ENCODE peak calls at places on chromosome 4, in six cellular contexts. One of them, this sample, is unnamed.

GRCh38 chr4:76214269-76214628 is 625 bp upstream of the SCARB2 start:
- DNase-seq in esophagus squamous epithelium: no peak
- DNase-seq in AG04450: no peak
- DNase-seq in cardiac muscle cell: no peak
- DNase-seq in H1: no peak
- DNase-seq in IMR-90: no peak
- DNase-seq in this sample: no peak

GRCh38 chr4:54073481-54073880 is 9.1 kb upstream of the CHIC2 start:
- DNase-seq in H1: no peak
- DNase-seq in esophagus squamous epithelium: no peak
- DNase-seq in cardiac muscle cell: peak
- DNase-seq in AG04450: no peak
- DNase-seq in IMR-90: peak
- DNase-seq in this sample: peak

GRCh38 chr4:174080361-174080760 is 203.1 kb downstream of the FBXO8 start:
- DNase-seq in H1: no peak
- DNase-seq in IMR-90: peak
- DNase-seq in AG04450: no peak
- DNase-seq in esophagus squamous epithelium: no peak
- DNase-seq in cardiac muscle cell: peak
- DNase-seq in this sample: peak

GRCh38 chr4:121217385-121217784 is 53.3 kb upstream of the TNIP3 start:
- DNase-seq in IMR-90: peak
- DNase-seq in H1: no peak
- DNase-seq in AG04450: peak
- DNase-seq in cardiac muscle cell: peak
- DNase-seq in esophagus squamous epithelium: no peak
- DNase-seq in this sample: peak

GRCh38 chr4:161949941-161950725 is 213.7 kb downstream of the FSTL5 start:
- DNase-seq in cardiac muscle cell: peak
- DNase-seq in esophagus squamous epithelium: no peak
- DNase-seq in IMR-90: peak
- DNase-seq in AG04450: no peak
- DNase-seq in H1: no peak
- DNase-seq in this sample: peak

GRCh38 chr4:86508436-86508835 is 85.7 kb upstream of the PTPN13 start:
- DNase-seq in esophagus squamous epithelium: no peak
- DNase-seq in H1: no peak
- DNase-seq in AG04450: peak
- DNase-seq in IMR-90: peak
- DNase-seq in cardiac muscle cell: no peak
- DNase-seq in this sample: no peak

GRCh38 chr4:109040441-109040840 is 262.0 kb downstream of the COL25A1 start:
- DNase-seq in cardiac muscle cell: no peak
- DNase-seq in AG04450: no peak
- DNase-seq in H1: no peak
- DNase-seq in esophagus squamous epithelium: no peak
- DNase-seq in IMR-90: no peak
- DNase-seq in this sample: no peak

GRCh38 chr4:152673489-152673888 is 6.3 kb downstream of the TMEM154 start:
- DNase-seq in AG04450: no peak
- DNase-seq in H1: no peak
- DNase-seq in esophagus squamous epithelium: no peak
- DNase-seq in IMR-90: no peak
- DNase-seq in cardiac muscle cell: no peak
- DNase-seq in this sample: no peak

DNA sequence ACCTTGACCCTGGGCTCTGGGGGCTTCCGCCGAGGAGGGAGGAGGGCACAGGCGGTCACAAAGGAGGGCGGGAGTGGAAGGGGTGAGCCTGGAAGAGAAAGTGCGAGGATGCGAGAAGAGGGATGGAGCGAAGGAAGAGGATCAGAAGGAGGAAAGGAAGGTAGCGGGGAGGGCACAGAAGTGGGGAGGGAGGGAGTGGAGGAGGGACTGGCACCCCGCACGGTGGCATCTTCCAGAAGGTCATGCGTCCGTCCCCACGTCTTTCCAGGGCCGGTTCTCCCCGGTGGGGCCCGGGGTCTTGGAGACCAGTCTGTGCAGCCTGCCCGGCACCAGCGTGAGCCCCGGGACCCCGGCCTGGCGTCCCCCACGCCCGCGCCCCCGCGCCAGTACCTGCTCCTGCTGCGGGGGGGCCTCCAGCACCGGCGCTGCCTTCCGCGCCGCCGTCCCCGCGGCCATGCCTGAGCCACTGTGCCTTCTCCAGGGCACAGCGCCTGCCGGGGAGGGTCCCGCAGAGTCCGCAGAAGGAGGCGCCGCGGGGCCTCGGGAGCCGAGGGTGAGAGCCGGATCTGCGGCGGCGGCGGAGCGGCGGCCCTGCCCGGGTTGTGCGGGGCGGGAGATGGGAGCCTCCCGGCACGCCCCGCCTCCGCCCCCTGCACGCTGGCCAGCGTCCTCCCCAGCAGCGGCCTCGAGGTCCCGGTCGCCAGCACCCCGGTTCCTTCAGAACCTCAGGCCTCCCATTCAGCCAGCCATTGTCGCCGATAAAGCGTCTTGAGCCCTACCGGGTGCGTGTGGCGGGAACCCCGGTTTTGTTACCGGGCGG is at the start of gene RNF175:
- DNase-seq in cardiac muscle cell: peak
- DNase-seq in IMR-90: no peak
- DNase-seq in esophagus squamous epithelium: no peak
- DNase-seq in AG04450: no peak
- DNase-seq in H1: no peak
- DNase-seq in this sample: no peak
- H3K4me3 ChIP-seq in cardiac muscle cell: peak
- H3K4me3 ChIP-seq in IMR-90: peak
- H3K4me3 ChIP-seq in esophagus squamous epithelium: peak
- H3K4me3 ChIP-seq in AG04450: peak
- H3K4me3 ChIP-seq in H1: peak
- H3K4me3 ChIP-seq in this sample: peak

DNA sequence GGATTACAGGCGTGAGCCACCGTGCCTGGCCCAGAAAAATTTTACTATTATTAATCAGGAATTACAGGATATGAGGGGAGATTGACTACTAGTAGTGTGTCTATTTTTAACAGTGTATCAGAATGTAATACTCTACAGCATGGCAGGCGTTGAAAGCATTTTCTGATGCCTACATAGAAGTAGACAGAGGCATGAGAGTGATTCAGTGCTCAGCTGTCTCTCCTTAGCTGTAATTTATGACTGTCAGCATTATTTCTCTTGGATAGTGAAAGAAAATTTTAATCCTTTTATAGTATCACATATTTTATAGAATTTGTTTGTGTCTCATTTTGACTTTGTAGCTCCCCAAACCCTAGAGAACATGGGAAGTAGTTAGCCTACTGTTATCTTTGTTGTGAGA is 20.7 kb downstream of the ARHGAP24 start:
- DNase-seq in esophagus squamous epithelium: no peak
- DNase-seq in AG04450: no peak
- DNase-seq in H1: no peak
- DNase-seq in IMR-90: no peak
- DNase-seq in cardiac muscle cell: no peak
- DNase-seq in this sample: no peak
- H3K4me3 ChIP-seq in esophagus squamous epithelium: no peak
- H3K4me3 ChIP-seq in AG04450: no peak
- H3K4me3 ChIP-seq in H1: no peak
- H3K4me3 ChIP-seq in IMR-90: no peak
- H3K4me3 ChIP-seq in cardiac muscle cell: no peak
- H3K4me3 ChIP-seq in this sample: no peak

DNA sequence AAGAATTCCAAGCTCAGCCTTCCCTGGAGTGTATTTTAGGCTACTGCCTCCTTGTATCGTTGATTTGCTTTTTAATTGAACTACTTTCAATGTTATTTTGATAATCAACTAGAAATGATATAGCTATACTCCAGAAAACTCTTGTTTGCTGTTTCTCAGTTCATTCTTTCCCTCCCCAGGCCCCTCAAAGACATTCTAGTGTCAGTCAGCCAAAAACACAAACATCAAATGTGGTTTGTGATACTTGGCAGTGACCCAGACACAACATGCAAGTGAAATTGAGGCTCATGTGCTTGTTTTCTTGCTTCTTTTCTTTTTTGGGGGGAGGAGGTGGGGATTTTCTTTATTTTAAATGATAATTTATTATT is 7.6 kb downstream of the FAT4 start:
- DNase-seq in H1: no peak
- DNase-seq in AG04450: no peak
- DNase-seq in esophagus squamous epithelium: no peak
- DNase-seq in cardiac muscle cell: peak
- DNase-seq in IMR-90: peak
- DNase-seq in this sample: peak
- H3K4me3 ChIP-seq in H1: no peak
- H3K4me3 ChIP-seq in AG04450: peak
- H3K4me3 ChIP-seq in esophagus squamous epithelium: peak
- H3K4me3 ChIP-seq in cardiac muscle cell: no peak
- H3K4me3 ChIP-seq in IMR-90: peak
- H3K4me3 ChIP-seq in this sample: peak

DNA sequence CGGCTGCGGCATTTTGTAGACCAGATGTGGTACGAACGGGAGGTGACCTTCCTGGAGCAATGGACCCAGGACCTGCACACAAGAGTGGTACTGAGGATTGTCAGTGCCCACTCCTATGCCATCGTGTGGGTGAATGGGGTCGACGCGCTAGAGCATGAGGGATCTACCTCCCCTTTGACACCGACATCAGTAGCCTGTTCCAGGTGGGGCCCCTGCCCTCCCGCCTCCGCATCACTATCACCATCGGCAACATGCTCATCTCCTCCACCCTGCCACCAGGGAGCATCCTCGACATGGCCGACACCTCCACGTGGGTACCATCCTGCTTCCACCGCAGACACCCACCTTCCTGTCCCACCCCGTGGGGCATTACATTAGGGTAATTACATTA is 46.2 kb downstream of the SMARCA5 start:
- DNase-seq in AG04450: no peak
- DNase-seq in IMR-90: no peak
- DNase-seq in H1: no peak
- DNase-seq in esophagus squamous epithelium: no peak
- DNase-seq in cardiac muscle cell: peak
- DNase-seq in this sample: no peak
- H3K4me3 ChIP-seq in AG04450: peak
- H3K4me3 ChIP-seq in IMR-90: peak
- H3K4me3 ChIP-seq in H1: peak
- H3K4me3 ChIP-seq in esophagus squamous epithelium: peak
- H3K4me3 ChIP-seq in cardiac muscle cell: peak
- H3K4me3 ChIP-seq in this sample: peak

DNA sequence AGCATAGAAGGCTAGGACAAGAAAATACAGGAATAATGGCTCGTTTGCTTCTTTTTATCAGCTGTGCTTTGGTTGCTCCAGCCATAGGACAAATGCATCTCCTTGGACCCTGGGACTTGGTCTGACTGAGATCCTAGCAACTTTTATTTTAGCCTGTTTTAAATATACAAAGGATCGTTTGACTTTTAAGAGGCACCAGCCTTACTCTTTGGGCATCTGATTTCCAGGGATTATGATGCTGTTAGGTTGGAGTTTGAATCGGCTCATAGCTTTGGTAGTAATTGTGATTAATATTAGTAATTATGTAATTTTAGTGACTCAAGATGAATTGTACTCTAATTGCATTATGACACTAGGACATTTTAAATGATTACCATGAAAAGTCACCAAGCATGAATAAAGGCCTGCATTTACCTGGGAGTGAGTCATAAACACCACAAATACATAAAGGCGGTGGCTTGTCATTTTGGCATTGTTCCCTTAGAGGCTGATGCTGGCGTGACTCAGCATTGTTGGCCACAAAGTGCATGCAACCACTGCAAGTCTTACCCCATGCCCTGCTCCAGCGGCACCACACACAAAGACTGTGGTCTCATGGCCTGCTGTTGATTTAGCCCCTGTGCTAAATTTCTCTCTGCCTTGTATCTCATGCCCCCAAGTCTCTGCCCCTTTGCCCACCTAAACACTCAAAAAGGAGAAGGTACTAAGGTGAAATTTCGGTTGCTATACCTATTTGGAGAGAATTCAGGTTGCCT is 12.4 kb downstream of the GPAT3 start:
- DNase-seq in cardiac muscle cell: peak
- DNase-seq in IMR-90: peak
- DNase-seq in H1: peak
- DNase-seq in esophagus squamous epithelium: peak
- DNase-seq in AG04450: peak
- DNase-seq in this sample: peak
- H3K4me3 ChIP-seq in cardiac muscle cell: no peak
- H3K4me3 ChIP-seq in IMR-90: no peak
- H3K4me3 ChIP-seq in H1: no peak
- H3K4me3 ChIP-seq in esophagus squamous epithelium: no peak
- H3K4me3 ChIP-seq in AG04450: no peak
- H3K4me3 ChIP-seq in this sample: no peak

DNA sequence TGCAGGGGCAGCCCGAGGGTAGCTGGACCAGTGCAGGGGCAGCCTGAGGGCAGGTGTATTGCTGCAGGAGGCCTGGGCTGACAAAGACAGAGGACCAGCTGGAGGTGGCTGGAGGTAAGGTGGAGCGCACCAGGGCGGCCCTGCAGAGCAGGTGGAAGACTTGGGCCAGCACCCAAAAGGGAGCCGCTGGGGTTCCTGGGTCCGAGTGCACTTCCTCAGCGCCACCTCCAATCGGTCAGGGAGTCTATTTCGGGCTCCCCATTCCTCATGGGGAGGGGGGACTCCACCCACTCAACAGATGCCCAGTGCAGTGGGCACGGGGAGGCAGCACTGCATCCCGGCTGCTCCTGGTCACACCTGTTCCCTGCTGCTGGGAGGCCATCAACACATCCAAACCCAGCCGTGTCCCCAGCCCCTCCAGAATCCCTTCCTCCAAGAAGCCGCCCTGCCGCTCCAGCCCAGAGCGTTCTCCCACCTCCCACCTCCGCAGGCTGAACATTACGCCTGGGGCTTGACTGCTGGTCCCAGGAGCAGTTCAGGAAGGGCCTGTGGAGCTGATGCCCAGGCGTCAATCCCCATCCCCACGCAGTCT is 1.5 kb downstream of the LRPAP1 start:
- DNase-seq in AG04450: no peak
- DNase-seq in esophagus squamous epithelium: no peak
- DNase-seq in cardiac muscle cell: no peak
- DNase-seq in IMR-90: no peak
- DNase-seq in H1: no peak
- DNase-seq in this sample: no peak
- H3K4me3 ChIP-seq in AG04450: peak
- H3K4me3 ChIP-seq in esophagus squamous epithelium: peak
- H3K4me3 ChIP-seq in cardiac muscle cell: peak
- H3K4me3 ChIP-seq in IMR-90: peak
- H3K4me3 ChIP-seq in H1: peak
- H3K4me3 ChIP-seq in this sample: peak